ENCODE peak calls at places on chromosomes 12 and 14, in nine cellular contexts. W is lung, D is lower leg skin, F is GM12864, P is foreskin fibroblast, U is GM23338, N is AG04449, C is NB4, Z is sigmoid colon. S is an unnamed sample.

GRCh38 chr14:70098257-70098809 is 90.4 kb downstream of the SLC8A3 start:
- DNase-seq in F (no peak), U (no peak), P (peak; percentile 2), D (no peak), C (peak; percentile 1), Z (no peak), N (no peak), W (no peak), S (no peak)

GRCh38 chr14:75156901-75157300 is 19.5 kb downstream of the TMED10 start:
- DNase-seq in W (no peak), U (no peak), C (no peak), F (no peak), D (no peak), N (no peak), P (no peak), Z (no peak), S (no peak)

GRCh38 chr12:31727197-31727596 is 1.6 kb downstream of the AMN1 start:
- DNase-seq in W (no peak), P (no peak), N (no peak), Z (no peak), C (no peak), F (no peak), D (no peak), U (no peak), S (no peak)

GRCh38 chr12:115096673-115097349 is 412.8 kb upstream of the TBX3 start:
- DNase-seq in W (no peak), F (no peak), N (no peak), D (no peak), Z (no peak), P (peak; percentile 82), C (no peak), U (no peak), S (no peak)

GRCh38 chr12:113270709-113271009 is 49.4 kb downstream of the TPCN1 start:
- DNase-seq in W (no peak), F (no peak), Z (no peak), D (no peak), N (no peak), C (no peak), U (no peak), P (no peak), S (peak; percentile 39)

GRCh38 chr14:103667671-103668070 is 38.7 kb downstream of the KLC1 start:
- DNase-seq in F (no peak), D (no peak), N (no peak), P (no peak), Z (no peak), W (no peak), C (no peak), U (no peak), S (no peak)

GRCh38 chr12:101207086-101207780 is 2.8 kb downstream of the SLC5A8 start:
- DNase-seq in C (peak; percentile 23), W (no peak), P (no peak), N (no peak), Z (no peak), U (no peak), F (no peak), D (no peak), S (no peak)

GRCh38 chr12:57240069-57240921 is 10.7 kb downstream of the STAC3 start:
- DNase-seq in U (peak; percentile 67), W (no peak), D (peak; percentile 47), N (no peak), P (peak; percentile 55), C (peak; percentile 62), F (no peak), Z (peak; percentile 77), S (no peak)

GRCh38 chr12:51926718-51927117 is 19.4 kb downstream of the ACVRL1 start:
- DNase-seq in N (no peak), W (no peak), P (no peak), F (no peak), D (no peak), C (peak; percentile 65), U (peak; percentile 74), Z (no peak), S (no peak)

GRCh38 chr14:104826858-104827172 is 25.9 kb downstream of the ZBTB42 start:
- DNase-seq in W (no peak), N (no peak), P (no peak), C (no peak), Z (no peak), U (peak; percentile 13), D (no peak), F (no peak), S (no peak)

GRCh38 chr12:67151891-67152290 is 117.3 kb upstream of the CAND1 start:
- DNase-seq in F (no peak), Z (no peak), N (no peak), P (no peak), U (no peak), D (no peak), C (no peak), W (no peak), S (peak; percentile 53)

GRCh38 chr14:60323199-60323891 is 74.3 kb downstream of the PPM1A start:
- DNase-seq in D (no peak), N (no peak), C (no peak), Z (no peak), W (no peak), P (no peak), F (no peak), U (no peak), S (no peak)

GRCh38 chr12:81627336-81628189 is 131.6 kb downstream of the PPFIA2 start:
- DNase-seq in P (peak; percentile 1), F (no peak), Z (no peak), U (peak; percentile 75), D (no peak), C (peak; percentile 52), N (no peak), W (no peak), S (peak; percentile 13)

GRCh38 chr12:100820314-100820713 is 25.7 kb downstream of the ANO4 start:
- DNase-seq in W (no peak), U (no peak), P (no peak), D (no peak), N (no peak), F (no peak), Z (no peak), C (no peak), S (no peak)

GRCh38 chr12:120125029-120125428 is 8.5 kb upstream of the RAB35 start:
- DNase-seq in W (no peak), D (no peak), Z (no peak), P (no peak), N (no peak), C (no peak), F (no peak), U (no peak), S (no peak)

GRCh38 chr14:92040431-92041040 is 677 bp upstream of the TRIP11 start:
- DNase-seq in C (peak; percentile 59), U (peak; percentile 21), Z (no peak), N (no peak), W (no peak), D (no peak), F (peak; percentile 50), P (peak; percentile 9), S (peak; percentile 38)

GRCh38 chr12:11962795-11963347 is 107.9 kb upstream of the BCL2L14 start:
- DNase-seq in C (peak; percentile 45), W (no peak), D (no peak), N (no peak), U (no peak), P (no peak), Z (no peak), F (no peak), S (no peak)
- TF ChIP-seq CTCF in C (no peak), W (no peak), D (no peak), N (no peak), U (no peak), P (no peak), Z (no peak), F (no peak), S (no peak)

GRCh38 chr12:54424232-54424631 is 5.2 kb upstream of the ITGA5 start:
- DNase-seq in D (no peak), Z (peak; percentile 66), C (no peak), P (no peak), U (no peak), F (no peak), N (no peak), W (no peak), S (no peak)

GRCh38 chr12:54419088-54419887 is at the start of gene ITGA5:
- DNase-seq in W (peak; percentile 72), N (no peak), C (peak; percentile 77), D (peak; percentile 81), Z (peak; percentile 96), U (peak; percentile 73), F (no peak), P (peak; percentile 76), S (no peak)

GRCh38 chr12:54420766-54421144 is 1.7 kb upstream of the ITGA5 start:
- DNase-seq in F (no peak), P (no peak), W (no peak), N (no peak), D (no peak), C (peak; percentile 81), Z (peak; percentile 90), U (no peak), S (no peak)

GRCh38 chr12:54421175-54421872 is 2.3 kb upstream of the ITGA5 start:
- DNase-seq in Z (peak; percentile 97), D (peak; percentile 84), C (no peak), U (no peak), P (peak; percentile 67), W (no peak), F (no peak), N (no peak), S (no peak)

DNA sequence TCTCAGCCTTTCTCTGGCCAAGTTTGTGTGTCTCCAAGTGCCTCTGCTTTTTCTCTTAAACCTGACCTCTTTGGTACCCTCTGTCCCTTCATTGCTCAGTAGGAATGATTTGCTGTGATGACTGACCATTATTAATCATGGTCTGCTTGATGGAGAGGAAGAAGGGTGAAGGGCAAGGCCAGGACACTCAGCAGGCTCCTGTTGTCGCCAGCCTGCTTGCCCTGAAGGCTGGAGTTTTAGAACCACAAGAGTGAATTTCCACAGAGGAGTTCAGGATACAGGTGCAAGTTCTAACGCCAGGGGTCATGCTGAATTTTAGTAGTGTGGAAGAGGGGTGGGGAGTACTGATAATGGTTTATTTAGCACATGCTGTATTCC is 2.8 kb upstream of the ITGA5 start:
- DNase-seq in Z (peak; percentile 50), D (no peak), P (no peak), F (no peak), U (no peak), C (no peak), W (no peak), N (no peak), S (no peak)
- H3K4me3 ChIP-seq in Z (peak overlapping the region; percentile 100), D (no peak overlapping the region), P (no peak overlapping the region), F (no peak overlapping the region), U (no peak overlapping the region), C (no peak overlapping the region), W (no peak overlapping the region), N (no peak overlapping the region), S (no peak overlapping the region)

GRCh38 chr14:96051642-96052540 is 12.7 kb downstream of the C14orf132 start:
- DNase-seq in C (peak; percentile 16), N (no peak), U (peak; percentile 88), Z (no peak), W (no peak), P (no peak), F (no peak), D (no peak), S (no peak)
- TF ChIP-seq CTCF in C (peak; percentile 29), N (no peak), U (peak; percentile 82), Z (no peak), W (no peak), P (no peak), F (peak; percentile 67), D (no peak), S (no peak)

DNA sequence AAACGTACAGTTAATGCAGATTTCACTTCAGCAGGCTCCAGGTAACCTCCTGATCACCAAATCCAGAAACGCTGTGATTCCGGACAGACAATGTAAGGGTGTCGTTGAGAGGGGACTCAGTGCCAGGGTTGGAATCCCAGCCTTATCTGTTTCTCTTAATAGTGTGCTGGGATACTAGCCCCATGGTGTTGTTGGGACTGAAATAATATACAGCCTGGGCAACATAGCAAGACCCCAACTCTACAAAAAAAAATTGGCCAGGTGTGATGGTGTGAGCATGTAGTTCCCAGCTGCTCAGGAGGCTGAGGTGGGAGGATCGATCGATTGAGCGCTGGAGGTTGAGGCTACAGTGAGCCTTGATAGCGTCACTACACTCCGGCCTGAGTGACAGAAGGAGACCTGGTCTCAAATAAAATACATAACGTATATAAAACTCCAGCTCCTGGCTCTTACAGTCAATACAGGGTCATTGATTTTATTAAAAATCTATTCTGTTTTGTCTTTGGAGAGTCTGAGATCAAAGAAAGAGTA is 1.3 kb downstream of the PEBP1 start:
- DNase-seq in F (no peak), U (no peak), P (no peak), Z (no peak), N (no peak), C (no peak), W (no peak), D (no peak), S (no peak)
- H3K4me3 ChIP-seq in F (peak overlapping the region; percentile 97), U (peak overlapping the region; percentile 93), P (peak overlapping the region; percentile 67), Z (peak overlapping the region; percentile 99), N (peak overlapping the region; percentile 93), C (peak overlapping the region; percentile 77), W (peak overlapping the region; percentile 92), D (peak overlapping the region; percentile 96), S (peak overlapping the region; percentile 84)